ENCODE peak calls at places on chromosomes 5 and 9, in five cellular contexts. F is K562; D is cardiac muscle cell; Z is CD8-positive, alpha-beta T cell; I is astrocyte. E is an unnamed sample.
A peak's percentile ranks its signal among the peaks of the same experiment; 100 is the strongest.

GRCh38 chr9:110869931-110870330 is 168.3 kb downstream of the LPAR1 start:
- DNase-seq in F (no peak), D (no peak), Z (no peak), I (no peak), E (no peak)

GRCh38 chr5:16140944-16141343 is 38.6 kb downstream of the MARCHF11 start:
- DNase-seq in F (no peak), D (no peak), Z (no peak), I (no peak), E (no peak)

GRCh38 chr5:172864747-172865146 is 30.7 kb downstream of the ERGIC1 start:
- DNase-seq in F (no peak), D (no peak), Z (no peak), I (no peak), E (no peak)

GRCh38 chr5:134249469-134250379 is 23.9 kb upstream of the PPP2CA start:
- DNase-seq in F (peak; percentile 46), D (peak; percentile 38), Z (no peak), I (no peak), E (no peak)

GRCh38 chr9:114991861-114992260 is 61.5 kb upstream of the TNFSF8 start:
- DNase-seq in F (no peak), D (no peak), Z (no peak), I (no peak), E (no peak)

GRCh38 chr9:14533867-14534650 is 159.2 kb downstream of the ZDHHC21 start:
- DNase-seq in F (no peak), D (no peak), Z (no peak), I (no peak), E (no peak)

GRCh38 chr5:172496671-172497371 is 42.5 kb upstream of the SH3PXD2B start:
- DNase-seq in F (no peak), D (peak; percentile 94), Z (no peak), I (peak; percentile 64), E (no peak)

GRCh38 chr9:9557804-9558334 is 1054.9 kb downstream of the PTPRD start:
- DNase-seq in F (no peak), D (no peak), Z (no peak), I (no peak), E (no peak)

GRCh38 chr9:15231788-15232635 is 75.0 kb downstream of the TTC39B start:
- DNase-seq in F (peak; percentile 15), D (peak; percentile 54), Z (no peak), I (peak; percentile 14), E (no peak)

GRCh38 chr9:36207546-36208012 is 16.9 kb downstream of the CLTA start:
- DNase-seq in F (no peak), D (peak; percentile 53), Z (no peak), I (peak; percentile 49), E (no peak)

GRCh38 chr5:143315929-143316328 is 87.6 kb downstream of the NR3C1 start:
- DNase-seq in F (no peak), D (no peak), Z (no peak), I (peak; percentile 75), E (no peak)

GRCh38 chr5:126610163-126610562 is 9.4 kb downstream of the PHAX start:
- DNase-seq in F (no peak), D (no peak), Z (no peak), I (no peak), E (no peak)

GRCh38 chr5:126610616-126611015 is 9.9 kb downstream of the PHAX start:
- DNase-seq in F (no peak), D (no peak), Z (no peak), I (no peak), E (no peak)

GRCh38 chr5:126619781-126620180 is 19.0 kb downstream of the PHAX start:
- DNase-seq in F (no peak), D (no peak), Z (no peak), I (peak; percentile 12), E (no peak)

GRCh38 chr5:126614189-126614588 is 13.4 kb downstream of the PHAX start:
- DNase-seq in F (no peak), D (no peak), Z (no peak), I (no peak), E (no peak)

GRCh38 chr5:126615286-126615685 is 14.5 kb downstream of the PHAX start:
- DNase-seq in F (no peak), D (no peak), Z (no peak), I (no peak), E (no peak)
- TF ChIP-seq CTCF in F (no peak), D (no peak), Z (no peak), I (no peak), E (no peak)

DNA sequence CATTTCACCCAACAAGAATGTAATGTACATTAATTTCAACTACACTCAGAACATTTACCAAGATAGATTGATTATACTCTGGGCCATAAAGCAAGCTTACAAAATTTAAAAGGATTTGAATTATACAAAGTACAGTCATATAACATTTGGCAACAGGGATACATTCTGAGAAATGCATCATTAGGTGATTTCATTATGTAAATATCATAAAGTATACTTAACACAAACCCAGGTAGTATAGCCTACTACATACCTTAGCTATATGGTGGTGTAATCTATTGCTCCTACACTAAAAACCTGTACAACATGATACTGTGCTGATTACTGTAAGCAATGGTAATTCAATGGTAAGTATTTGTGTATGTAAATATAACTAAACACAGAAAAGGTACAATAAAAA is 202.9 kb downstream of the MPDZ start:
- DNase-seq in F (no peak), D (no peak), Z (no peak), I (no peak), E (no peak)
- TF ChIP-seq CTCF in F (no peak), D (no peak), Z (no peak), I (no peak), E (no peak)

GRCh38 chr9:33170464-33171156 is 3.5 kb upstream of the B4GALT1 start:
- DNase-seq in F (no peak), D (no peak), Z (no peak), I (no peak), E (no peak)
- TF ChIP-seq CTCF in F (peak; percentile 18), D (no peak), Z (peak; percentile 23), I (no peak), E (no peak)

GRCh38 chr5:128081111-128081865 is 2.3 kb upstream of the SLC12A2 start:
- DNase-seq in F (peak; percentile 16), D (peak; percentile 41), Z (no peak), I (no peak), E (no peak)
- TF ChIP-seq CTCF in F (no peak), D (no peak), Z (no peak), I (peak; percentile 15), E (no peak)

GRCh38 chr5:169289520-169289919 is 11.4 kb downstream of the SLIT3 start:
- DNase-seq in F (no peak), D (no peak), Z (no peak), I (no peak), E (no peak)
- TF ChIP-seq CTCF in F (peak; percentile 15), D (peak; percentile 15), Z (no peak), I (no peak), E (no peak)

DNA sequence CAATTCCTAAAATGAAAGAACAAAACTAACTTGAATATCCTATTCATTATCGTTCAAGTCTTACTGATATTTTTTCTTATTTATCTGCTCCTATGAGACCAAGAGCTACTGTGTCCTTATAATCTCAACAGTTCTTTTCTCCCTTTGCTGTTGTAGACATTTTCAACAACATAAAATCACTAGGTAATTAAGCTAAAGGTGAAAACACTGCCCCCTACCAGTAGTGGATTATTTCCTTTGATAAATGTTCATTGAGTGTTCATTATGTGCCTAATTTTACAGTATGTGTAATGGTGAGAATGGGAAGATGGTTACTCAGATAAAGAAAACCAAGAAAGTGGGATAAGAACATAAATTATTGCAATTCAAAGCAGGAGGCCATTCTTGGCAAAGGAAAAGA is 41.4 kb upstream of the PAPPA start:
- DNase-seq in F (no peak), D (peak; percentile 44), Z (no peak), I (no peak), E (no peak)
- TF ChIP-seq CTCF in F (no peak), D (peak; percentile 38), Z (no peak), I (no peak), E (no peak)

GRCh38 chr5:148394587-148395019 is 10.8 kb downstream of the FBXO38 start:
- DNase-seq in F (no peak), D (no peak), Z (no peak), I (no peak), E (no peak)

GRCh38 chr5:148401604-148402003 is 17.8 kb downstream of the FBXO38 start:
- DNase-seq in F (no peak), D (peak; percentile 27), Z (no peak), I (no peak), E (no peak)

GRCh38 chr5:148395031-148395430 is 11.3 kb downstream of the FBXO38 start:
- DNase-seq in F (no peak), D (no peak), Z (no peak), I (no peak), E (no peak)

GRCh38 chr5:148397968-148398595 is 14.3 kb downstream of the FBXO38 start:
- DNase-seq in F (no peak), D (no peak), Z (no peak), I (no peak), E (no peak)

GRCh38 chr5:148398698-148399121 is 15.0 kb downstream of the FBXO38 start:
- DNase-seq in F (no peak), D (no peak), Z (no peak), I (no peak), E (no peak)
- TF ChIP-seq CTCF in F (no peak), D (no peak), Z (no peak), I (no peak), E (no peak)

GRCh38 chr9:109250311-109250741 is 70.5 kb downstream of the EPB41L4B start:
- DNase-seq in F (no peak), D (no peak), Z (no peak), I (no peak), E (no peak)

GRCh38 chr9:109251080-109251775 is 69.6 kb downstream of the EPB41L4B start:
- DNase-seq in F (no peak), D (peak; percentile 61), Z (no peak), I (peak; percentile 49), E (no peak)

GRCh38 chr9:109250771-109251079 is 70.1 kb downstream of the EPB41L4B start:
- DNase-seq in F (no peak), D (no peak), Z (no peak), I (no peak), E (no peak)

GRCh38 chr9:109248133-109248581 is 72.7 kb downstream of the EPB41L4B start:
- DNase-seq in F (no peak), D (peak; percentile 30), Z (no peak), I (no peak), E (no peak)

GRCh38 chr9:109249615-109250014 is 71.2 kb downstream of the EPB41L4B start:
- DNase-seq in F (no peak), D (no peak), Z (no peak), I (no peak), E (no peak)
- TF ChIP-seq CTCF in F (no peak), D (peak; percentile 2), Z (no peak), I (no peak), E (no peak)

GRCh38 chr9:118594428-118594827 is 774.8 kb downstream of the BRINP1 start:
- DNase-seq in F (no peak), D (no peak), Z (no peak), I (no peak), E (no peak)

GRCh38 chr9:118596374-118597015 is 772.7 kb downstream of the BRINP1 start:
- DNase-seq in F (no peak), D (no peak), Z (no peak), I (peak; percentile 52), E (no peak)

GRCh38 chr9:118595719-118596305 is 773.4 kb downstream of the BRINP1 start:
- DNase-seq in F (no peak), D (peak; percentile 2), Z (no peak), I (peak; percentile 33), E (no peak)
- TF ChIP-seq CTCF in F (no peak), D (no peak), Z (no peak), I (peak; percentile 30), E (no peak)

E was measured in omental fat pad.